ENCODE peak calls at places on chromosomes 6 and 20, in five cellular contexts. T is pancreas, U is MCF 10A, X is thoracic aorta, W is fibroblast of lung. E is an unnamed sample.

GRCh38 chr6:121222656-121223055 is 111.6 kb downstream of the TBC1D32 start:
- DNase-seq in T (no peak), U (peak), X (no peak), W (peak), E (no peak)

GRCh38 chr6:53873922-53874321 is 79.1 kb downstream of the LRRC1 start:
- DNase-seq in T (no peak), U (no peak), X (no peak), W (no peak), E (no peak)

GRCh38 chr20:327041-327945 is 1.9 kb downstream of the SOX12 start:
- DNase-seq in T (peak), U (peak), X (peak), W (peak), E (peak)

GRCh38 chr20:63325021-63325471 is 32.1 kb downstream of the COL20A1 start:
- DNase-seq in T (peak), U (no peak), X (no peak), W (no peak), E (peak)

GRCh38 chr6:6515691-6516607 is 72.6 kb upstream of the LY86 start:
- DNase-seq in T (no peak), U (no peak), X (no peak), W (no peak), E (no peak)

GRCh38 chr20:19003759-19004336 is 190.3 kb downstream of the SCP2D1 start:
- DNase-seq in T (no peak), U (no peak), X (no peak), W (no peak), E (no peak)

GRCh38 chr6:5657684-5658429 is 348.9 kb downstream of the NRN1 start:
- DNase-seq in T (no peak), U (no peak), X (no peak), W (no peak), E (no peak)

GRCh38 chr6:28742668-28743270 is 181.0 kb downstream of the TRIM27 start:
- DNase-seq in T (no peak), U (peak), X (no peak), W (peak), E (no peak)

GRCh38 chr6:29792123-29793035 is 35.2 kb upstream of the HLA-G start:
- DNase-seq in T (peak), U (peak), X (peak), W (no peak), E (peak)

GRCh38 chr6:169092375-169092774 is 161.3 kb downstream of the THBS2 start:
- DNase-seq in T (no peak), U (no peak), X (no peak), W (peak), E (no peak)

GRCh38 chr20:58150772-58151171 is 77.7 kb downstream of the ANKRD60 start:
- DNase-seq in T (no peak), U (no peak), X (no peak), W (no peak), E (no peak)

DNA sequence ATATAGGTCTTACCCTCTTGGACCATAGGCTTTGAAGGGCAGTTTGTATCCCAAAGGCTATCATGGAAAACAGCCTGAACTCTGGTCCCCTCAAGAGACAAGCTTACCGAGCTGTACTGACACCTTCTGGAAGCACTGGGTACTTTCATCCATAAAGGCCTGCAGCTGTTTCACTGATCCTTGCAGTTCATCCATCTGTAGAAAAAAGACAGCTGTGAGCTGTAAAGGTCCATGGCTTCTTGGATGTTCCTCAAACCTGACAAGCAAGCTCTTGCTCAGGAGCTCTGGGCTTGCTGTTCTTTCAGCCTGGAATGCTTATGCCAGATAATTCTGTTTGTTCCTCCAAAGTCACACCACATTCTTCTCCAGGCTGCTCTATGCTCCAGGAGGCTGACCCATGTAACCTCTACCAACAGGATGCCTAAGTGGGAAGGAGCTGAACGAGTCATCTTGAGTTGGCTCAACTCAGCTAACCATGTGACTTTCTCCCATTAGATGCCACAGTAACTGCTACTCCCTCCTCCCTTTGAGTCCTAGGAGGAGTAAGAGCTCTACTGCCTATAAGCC is 8.8 kb upstream of the NDRG3 start:
- DNase-seq in T (no peak), U (peak), X (no peak), W (peak), E (peak)
- TF ChIP-seq CTCF in T (peak), U (peak), X (peak), W (peak), E (peak)

DNA sequence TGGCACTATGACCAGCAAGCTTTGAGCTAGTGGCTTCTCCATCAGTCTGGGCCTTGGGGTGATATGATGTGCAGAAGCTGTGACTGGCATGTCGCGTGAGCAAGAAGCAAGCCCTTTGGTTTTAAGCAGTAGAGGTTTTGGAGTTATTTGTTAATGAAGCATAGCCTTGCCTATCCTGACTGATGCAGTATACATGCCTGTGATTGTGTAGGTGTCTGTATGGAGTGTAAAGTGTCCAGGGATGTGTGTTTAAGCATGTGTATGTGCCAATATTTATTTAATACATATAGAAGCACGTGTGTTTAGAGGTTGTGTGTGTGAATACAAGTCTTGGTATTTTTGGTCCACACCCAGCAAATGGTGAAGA is 61.0 kb upstream of the CCDC167 start:
- DNase-seq in T (no peak), U (no peak), X (no peak), W (no peak), E (no peak)
- TF ChIP-seq CTCF in T (no peak), U (no peak), X (no peak), W (no peak), E (no peak)

DNA sequence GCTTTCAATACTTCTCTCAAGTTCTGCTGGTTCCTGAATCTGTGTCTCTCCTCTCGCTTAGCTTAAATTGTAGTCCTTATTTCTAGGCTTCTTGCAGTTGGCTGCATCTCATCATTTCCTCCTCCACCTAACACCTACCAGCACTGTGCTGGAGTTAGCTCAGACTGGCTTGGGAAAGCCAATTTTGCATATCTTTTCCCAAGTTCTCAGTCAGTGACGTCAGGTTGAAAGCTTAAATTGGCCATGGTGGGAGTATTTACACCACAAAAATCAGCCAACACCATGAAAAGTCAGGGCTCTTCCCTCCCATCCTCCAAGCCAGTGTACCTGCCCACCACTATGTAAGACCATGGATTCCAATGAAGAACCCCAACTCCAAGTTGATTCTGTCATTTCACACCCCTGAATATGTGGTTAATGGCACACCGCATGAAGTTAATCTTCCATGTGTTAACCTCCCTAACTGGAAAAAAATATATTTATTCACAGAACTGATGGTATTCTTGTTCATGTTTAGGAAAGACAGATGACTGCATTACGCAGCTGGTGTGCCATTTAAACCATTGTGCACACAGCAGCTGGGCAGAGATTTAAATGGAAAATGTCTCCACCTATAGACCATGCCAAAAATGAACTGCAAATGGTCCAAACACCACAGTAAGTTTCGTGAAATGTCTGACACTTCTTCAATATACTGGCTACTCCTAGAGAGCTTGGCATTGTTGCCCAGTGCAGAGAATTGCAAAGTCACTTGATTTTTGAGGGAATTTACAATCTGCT is 274.1 kb upstream of the MAP3K7 start:
- DNase-seq in T (no peak), U (peak), X (no peak), W (peak), E (no peak)
- TF ChIP-seq CTCF in T (no peak), U (no peak), X (no peak), W (no peak), E (no peak)

GRCh38 chr20:61724376-61724775 is 341.3 kb downstream of the TAF4 start:
- DNase-seq in T (no peak), U (no peak), X (no peak), W (no peak), E (no peak)
- TF ChIP-seq CTCF in T (no peak), U (peak), X (no peak), W (peak), E (no peak)